ENCODE peak calls at places on chromosome 20, in eight cellular contexts. U is foreskin melanocyte, B is endothelial cell of umbilical vein, Y is HCEC 1CT, C is NCI-H2171, T is NCI-H510A treated with DMSO at 0.1 percent for 48 hours, H is HS-5, F is Kasumi-1. P is an unnamed sample.
A peak's percentile ranks its signal among the peaks of the same experiment; 100 is the strongest.

GRCh38 chr20:36544134-36545018 is 3.1 kb downstream of the MYL9 start:
- DNase-seq in F (no peak), H (no peak), U (no peak), Y (peak; percentile 70), B (peak; percentile 11), C (no peak), T (no peak), P (no peak)

GRCh38 chr20:23078994-23079364 is 7.1 kb downstream of the CD93 start:
- DNase-seq in U (no peak), F (no peak), B (no peak), Y (no peak), C (no peak), H (no peak), T (no peak), P (no peak)

GRCh38 chr20:4113996-4114603 is 98.7 kb upstream of the RNF24 start:
- DNase-seq in H (no peak), B (no peak), U (no peak), F (peak; percentile 6), T (no peak), Y (no peak), C (peak; percentile 58), P (no peak)

GRCh38 chr20:37911838-37912273 is 8.9 kb downstream of the VSTM2L start:
- DNase-seq in U (peak; percentile 29), T (peak; percentile 28), Y (peak; percentile 39), F (no peak), C (peak; percentile 88), H (no peak), B (no peak), P (no peak)

GRCh38 chr20:52532674-52533073 is 341.1 kb upstream of the ZFP64 start:
- DNase-seq in F (no peak), C (no peak), U (no peak), B (no peak), H (no peak), Y (no peak), T (no peak), P (no peak)

GRCh38 chr20:12394786-12395185 is 477.1 kb downstream of the BTBD3 start:
- DNase-seq in C (no peak), H (no peak), F (no peak), T (no peak), B (no peak), U (no peak), Y (peak; percentile 60), P (no peak)

GRCh38 chr20:3661836-3662665 is 1.1 kb downstream of the GFRA4 start:
- DNase-seq in U (no peak), Y (no peak), B (no peak), F (no peak), H (no peak), T (peak; percentile 17), C (no peak), P (no peak)

GRCh38 chr20:3932277-3933073 is 43.3 kb downstream of the PANK2 start:
- DNase-seq in U (no peak), Y (peak; percentile 29), F (no peak), H (no peak), C (no peak), B (peak; percentile 82), T (no peak), P (no peak)

GRCh38 chr20:62892348-62893304 is 31.0 kb upstream of the TCFL5 start:
- DNase-seq in B (no peak), C (no peak), T (peak; percentile 13), Y (no peak), H (no peak), U (no peak), F (no peak), P (no peak)

GRCh38 chr20:38017959-38018358 is 15.3 kb downstream of the TTI1 start:
- DNase-seq in Y (no peak), F (no peak), B (no peak), C (no peak), H (no peak), T (no peak), U (no peak), P (no peak)

GRCh38 chr20:62768815-62769287 is 27.4 kb upstream of the MRGBP start:
- DNase-seq in H (no peak), B (peak; percentile 25), C (no peak), U (no peak), F (no peak), Y (no peak), T (no peak), P (no peak)

GRCh38 chr20:43959079-43959919 is 44.6 kb downstream of the TOX2 start:
- DNase-seq in Y (no peak), F (no peak), B (peak; percentile 52), C (no peak), U (no peak), T (no peak), H (no peak), P (no peak)

GRCh38 chr20:14922503-14923267 is 585.3 kb upstream of the FLRT3 start:
- DNase-seq in F (no peak), Y (no peak), H (no peak), U (no peak), B (peak; percentile 52), T (no peak), C (no peak), P (no peak)

GRCh38 chr20:46995561-46996142 is 101.0 kb downstream of the EYA2 start:
- DNase-seq in B (no peak), H (no peak), T (no peak), C (peak; percentile 98), Y (no peak), U (no peak), F (no peak), P (no peak)

GRCh38 chr20:35657271-35657670 is 7.4 kb downstream of the CPNE1 start:
- DNase-seq in Y (no peak), T (peak; percentile 45), F (no peak), H (no peak), C (no peak), B (no peak), U (no peak), P (no peak)

GRCh38 chr20:56626367-56627121 is 2.6 kb upstream of the TFAP2C start:
- DNase-seq in H (no peak), B (no peak), U (no peak), F (no peak), T (no peak), Y (peak; percentile 13), C (no peak), P (peak; percentile 43)

GRCh38 chr20:29873946-29874345 is 1383.5 kb upstream of the DEFB115 start:
- DNase-seq in B (peak; percentile 37), T (peak; percentile 14), U (no peak), C (peak; percentile 9), F (peak; percentile 28), H (peak; percentile 14), Y (peak; percentile 23), P (no peak)

GRCh38 chr20:52105045-52105572 is 86.5 kb downstream of the ZFP64 start:
- DNase-seq in C (peak; percentile 87), H (peak; percentile 44), U (no peak), F (no peak), T (no peak), B (peak; percentile 56), Y (no peak), P (no peak)

GRCh38 chr20:380763-381580 is 412 bp downstream of the TRIB3 start:
- DNase-seq in B (peak; percentile 36), F (peak; percentile 18), Y (peak; percentile 52), H (no peak), T (peak; percentile 15), C (peak; percentile 66), U (peak; percentile 40), P (peak; percentile 61)

GRCh38 chr20:56788041-56788670 is 159.1 kb downstream of the TFAP2C start:
- DNase-seq in T (no peak), C (no peak), Y (peak; percentile 95), U (peak; percentile 84), F (no peak), H (peak; percentile 93), B (peak; percentile 36), P (no peak)

GRCh38 chr20:45016089-45016641 is 49.9 kb downstream of the STK4 start:
- DNase-seq in C (no peak), T (no peak), B (no peak), H (no peak), Y (no peak), U (no peak), F (no peak), P (no peak)

GRCh38 chr20:7959484-7959883 is 19.2 kb upstream of the HAO1 start:
- DNase-seq in Y (no peak), B (no peak), F (no peak), T (no peak), H (no peak), C (no peak), U (no peak), P (no peak)

GRCh38 chr20:62299666-62300236 is 3.0 kb upstream of the ADRM1 start:
- DNase-seq in Y (no peak), H (no peak), F (no peak), U (no peak), C (no peak), B (no peak), T (no peak), P (no peak)

GRCh38 chr20:62087227-62087626 is 21.5 kb upstream of the TAF4 start:
- DNase-seq in U (no peak), T (no peak), B (no peak), F (no peak), Y (no peak), H (no peak), C (no peak), P (no peak)

GRCh38 chr20:64064145-64064698 is 1.2 kb downstream of the TCEA2 start:
- DNase-seq in F (no peak), C (no peak), U (no peak), Y (peak; percentile 68), H (no peak), T (no peak), B (no peak), P (no peak)

GRCh38 chr20:57647006-57647932 is 27.0 kb upstream of the ZBP1 start:
- DNase-seq in B (no peak), C (no peak), T (no peak), U (no peak), F (no peak), H (no peak), Y (no peak), P (no peak)

GRCh38 chr20:10297684-10298240 is 79.1 kb downstream of the SNAP25 start:
- DNase-seq in H (no peak), F (no peak), B (peak; percentile 60), C (no peak), U (peak; percentile 73), T (no peak), Y (peak; percentile 37), P (no peak)

GRCh38 chr20:20075032-20075431 is 22.7 kb downstream of the CFAP61 start:
- DNase-seq in T (no peak), H (no peak), U (no peak), Y (no peak), C (no peak), B (no peak), F (no peak), P (no peak)

GRCh38 chr20:60903325-60903958 is 348.6 kb upstream of the CDH4 start:
- DNase-seq in T (no peak), F (no peak), Y (no peak), U (no peak), C (no peak), B (no peak), H (no peak), P (no peak)